ENCODE peak calls at places on chromosomes 7 and 10, in five cellular contexts. One of them, this sample, is unnamed. For H3K4me1, the result is how much of the 10 kb centered on the place peaks cover.

GRCh38 chr7:95322874-95323273 is 1.5 kb downstream of the PON1 start:
- DNase-seq in IMR-90: no peak
- DNase-seq in mesendoderm: no peak
- DNase-seq in H1: no peak
- DNase-seq in neuronal stem cell: no peak
- DNase-seq in this sample: no peak

GRCh38 chr10:124522131-124522902 is 60.7 kb downstream of the LHPP start:
- DNase-seq in IMR-90: no peak
- DNase-seq in mesendoderm: no peak
- DNase-seq in H1: no peak
- DNase-seq in neuronal stem cell: no peak
- DNase-seq in this sample: no peak

GRCh38 chr10:45063605-45064231 is 63.0 kb downstream of the ZNF22 start:
- DNase-seq in IMR-90: no peak
- DNase-seq in mesendoderm: no peak
- DNase-seq in H1: no peak
- DNase-seq in neuronal stem cell: no peak
- DNase-seq in this sample: no peak

GRCh38 chr7:138662066-138663061 is 38.8 kb downstream of the SVOPL start:
- DNase-seq in IMR-90: no peak
- DNase-seq in mesendoderm: no peak
- DNase-seq in H1: no peak
- DNase-seq in neuronal stem cell: no peak
- DNase-seq in this sample: no peak

GRCh38 chr10:42960491-42961155 is 116.2 kb upstream of the RET start:
- DNase-seq in IMR-90: peak
- DNase-seq in mesendoderm: peak
- DNase-seq in H1: no peak
- DNase-seq in neuronal stem cell: no peak
- DNase-seq in this sample: peak

GRCh38 chr7:101988513-101988912 is 171.1 kb downstream of the CUX1 start:
- DNase-seq in IMR-90: no peak
- DNase-seq in mesendoderm: no peak
- DNase-seq in H1: no peak
- DNase-seq in neuronal stem cell: no peak
- DNase-seq in this sample: no peak

GRCh38 chr10:50874723-50875122 is 10.7 kb downstream of the A1CF start:
- DNase-seq in IMR-90: no peak
- DNase-seq in mesendoderm: no peak
- DNase-seq in H1: no peak
- DNase-seq in neuronal stem cell: no peak
- DNase-seq in this sample: no peak

GRCh38 chr10:103708627-103709288 is 146.6 kb downstream of the SH3PXD2A start:
- DNase-seq in IMR-90: no peak
- DNase-seq in mesendoderm: no peak
- DNase-seq in H1: no peak
- DNase-seq in neuronal stem cell: no peak
- DNase-seq in this sample: no peak

GRCh38 chr10:6171891-6172354 is 30.8 kb upstream of the PFKFB3 start:
- DNase-seq in IMR-90: peak
- DNase-seq in mesendoderm: no peak
- DNase-seq in H1: no peak
- DNase-seq in neuronal stem cell: no peak
- DNase-seq in this sample: peak

GRCh38 chr10:77673086-77673485 is 35.5 kb upstream of the KCNMA1 start:
- DNase-seq in IMR-90: peak
- DNase-seq in mesendoderm: no peak
- DNase-seq in H1: no peak
- DNase-seq in neuronal stem cell: no peak
- DNase-seq in this sample: peak

GRCh38 chr10:64079341-64079740 is 558.1 kb downstream of the REEP3 start:
- DNase-seq in IMR-90: no peak
- DNase-seq in mesendoderm: no peak
- DNase-seq in H1: no peak
- DNase-seq in neuronal stem cell: no peak
- DNase-seq in this sample: no peak

GRCh38 chr10:94125856-94126255 is 132.1 kb downstream of the PLCE1 start:
- DNase-seq in IMR-90: peak
- DNase-seq in mesendoderm: peak
- DNase-seq in H1: no peak
- DNase-seq in neuronal stem cell: no peak
- DNase-seq in this sample: peak

GRCh38 chr7:112404321-112404720 is 45.9 kb upstream of the IFRD1 start:
- DNase-seq in IMR-90: no peak
- DNase-seq in mesendoderm: no peak
- DNase-seq in H1: no peak
- DNase-seq in neuronal stem cell: no peak
- DNase-seq in this sample: no peak

GRCh38 chr10:26435852-26436251 is 2.3 kb upstream of the APBB1IP start:
- DNase-seq in IMR-90: no peak
- DNase-seq in mesendoderm: no peak
- DNase-seq in H1: no peak
- DNase-seq in neuronal stem cell: no peak
- DNase-seq in this sample: no peak

GRCh38 chr10:50501899-50502556 is 121.7 kb downstream of the SGMS1 start:
- DNase-seq in IMR-90: no peak
- DNase-seq in mesendoderm: peak
- DNase-seq in H1: no peak
- DNase-seq in neuronal stem cell: no peak
- DNase-seq in this sample: no peak

GRCh38 chr7:16098058-16098457 is 323.3 kb downstream of the CRPPA start:
- DNase-seq in IMR-90: no peak
- DNase-seq in mesendoderm: no peak
- DNase-seq in H1: no peak
- DNase-seq in neuronal stem cell: no peak
- DNase-seq in this sample: no peak

GRCh38 chr7:151820486-151821105 is 56.3 kb downstream of the PRKAG2 start:
- DNase-seq in IMR-90: no peak
- DNase-seq in mesendoderm: no peak
- DNase-seq in H1: no peak
- DNase-seq in neuronal stem cell: no peak
- DNase-seq in this sample: no peak

GRCh38 chr7:151817981-151818673 is 58.8 kb downstream of the PRKAG2 start:
- DNase-seq in IMR-90: no peak
- DNase-seq in mesendoderm: no peak
- DNase-seq in H1: no peak
- DNase-seq in neuronal stem cell: no peak
- DNase-seq in this sample: no peak

GRCh38 chr7:151818674-151819519 is 58.0 kb downstream of the PRKAG2 start:
- DNase-seq in IMR-90: no peak
- DNase-seq in mesendoderm: peak
- DNase-seq in H1: no peak
- DNase-seq in neuronal stem cell: no peak
- DNase-seq in this sample: no peak

GRCh38 chr7:151821226-151821625 is 55.7 kb downstream of the PRKAG2 start:
- DNase-seq in IMR-90: no peak
- DNase-seq in mesendoderm: no peak
- DNase-seq in H1: no peak
- DNase-seq in neuronal stem cell: no peak
- DNase-seq in this sample: no peak

DNA sequence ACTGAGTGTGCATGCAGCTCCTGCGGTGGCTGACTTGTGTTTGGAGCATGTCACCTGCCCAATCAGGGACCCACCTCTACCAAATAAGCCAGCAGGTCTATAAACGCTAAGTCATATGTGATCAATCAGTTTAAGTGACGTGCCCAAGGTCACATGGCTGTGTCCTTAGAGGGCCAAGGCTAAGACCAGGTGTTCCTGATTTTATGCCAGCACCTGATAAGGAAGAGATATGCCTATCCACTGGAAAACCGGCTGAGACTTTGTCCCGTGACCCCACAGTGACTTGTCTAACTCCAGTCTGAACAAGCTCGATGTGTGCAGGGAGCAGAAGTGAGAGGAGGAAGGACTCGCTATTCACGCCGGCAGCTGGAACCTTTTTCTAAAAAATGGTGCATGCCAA is 57.1 kb downstream of the PRKAG2 start:
- DNase-seq in IMR-90: no peak
- DNase-seq in mesendoderm: no peak
- DNase-seq in H1: no peak
- DNase-seq in neuronal stem cell: no peak
- DNase-seq in this sample: no peak
- H3K4me1 ChIP-seq in IMR-90: under half
- H3K4me1 ChIP-seq in mesendoderm: under half
- H3K4me1 ChIP-seq in H1: under half
- H3K4me1 ChIP-seq in neuronal stem cell: under half
- H3K4me1 ChIP-seq in this sample: under half

GRCh38 chr10:132408367-132408781 is 11.4 kb downstream of the PWWP2B start:
- DNase-seq in IMR-90: no peak
- DNase-seq in mesendoderm: peak
- DNase-seq in H1: no peak
- DNase-seq in neuronal stem cell: no peak
- DNase-seq in this sample: peak
- H2BK120ac ChIP-seq in IMR-90: peak
- H2BK120ac ChIP-seq in mesendoderm: peak
- H2BK120ac ChIP-seq in H1: peak
- H2BK120ac ChIP-seq in neuronal stem cell: no peak
- H2BK120ac ChIP-seq in this sample: peak

GRCh38 chr10:31099664-31100063 is 68.0 kb upstream of the ZNF438 start:
- DNase-seq in IMR-90: peak
- DNase-seq in mesendoderm: no peak
- DNase-seq in H1: peak
- DNase-seq in neuronal stem cell: no peak
- DNase-seq in this sample: no peak

GRCh38 chr10:31099101-31099500 is 67.4 kb upstream of the ZNF438 start:
- DNase-seq in IMR-90: peak
- DNase-seq in mesendoderm: no peak
- DNase-seq in H1: no peak
- DNase-seq in neuronal stem cell: no peak
- DNase-seq in this sample: peak

GRCh38 chr10:31096161-31096560 is 64.5 kb upstream of the ZNF438 start:
- DNase-seq in IMR-90: no peak
- DNase-seq in mesendoderm: no peak
- DNase-seq in H1: no peak
- DNase-seq in neuronal stem cell: no peak
- DNase-seq in this sample: no peak

GRCh38 chr10:31100176-31100575 is 68.5 kb upstream of the ZNF438 start:
- DNase-seq in IMR-90: no peak
- DNase-seq in mesendoderm: no peak
- DNase-seq in H1: no peak
- DNase-seq in neuronal stem cell: no peak
- DNase-seq in this sample: no peak

DNA sequence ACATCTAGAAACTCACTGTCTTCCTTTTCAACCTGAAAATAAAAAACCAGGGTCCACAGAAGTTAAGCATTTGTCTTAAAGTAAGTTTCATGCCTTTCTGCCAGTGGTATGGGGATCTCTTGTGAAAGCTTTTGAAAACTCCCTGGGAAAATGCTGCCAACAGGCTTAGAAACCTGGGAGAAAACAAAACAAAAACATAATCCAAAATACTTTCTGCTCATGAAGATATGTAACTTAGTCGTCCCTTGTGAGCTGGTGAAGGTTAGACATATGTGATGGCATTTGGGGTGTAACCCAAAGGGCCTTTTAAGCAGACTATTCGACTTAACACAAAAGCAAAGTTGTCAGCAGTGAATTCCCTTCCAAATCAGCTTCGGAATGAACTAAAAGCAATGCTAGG is 66.4 kb upstream of the ZNF438 start:
- DNase-seq in IMR-90: no peak
- DNase-seq in mesendoderm: no peak
- DNase-seq in H1: no peak
- DNase-seq in neuronal stem cell: no peak
- DNase-seq in this sample: no peak
- H3K4me1 ChIP-seq in IMR-90: under half
- H3K4me1 ChIP-seq in mesendoderm: under half
- H3K4me1 ChIP-seq in H1: under half
- H3K4me1 ChIP-seq in neuronal stem cell: under half
- H3K4me1 ChIP-seq in this sample: under half

GRCh38 chr10:132422169-132422691 is 25.2 kb downstream of the PWWP2B start:
- DNase-seq in IMR-90: no peak
- DNase-seq in mesendoderm: no peak
- DNase-seq in H1: no peak
- DNase-seq in neuronal stem cell: no peak
- DNase-seq in this sample: no peak
- H2BK120ac ChIP-seq in IMR-90: peak
- H2BK120ac ChIP-seq in mesendoderm: no peak
- H2BK120ac ChIP-seq in H1: no peak
- H2BK120ac ChIP-seq in neuronal stem cell: peak
- H2BK120ac ChIP-seq in this sample: peak

GRCh38 chr7:30476401-30477145 is 2.0 kb downstream of the NOD1 start:
- DNase-seq in IMR-90: no peak
- DNase-seq in mesendoderm: no peak
- DNase-seq in H1: no peak
- DNase-seq in neuronal stem cell: no peak
- DNase-seq in this sample: no peak
- H3K4me1 ChIP-seq in IMR-90: under half
- H3K4me1 ChIP-seq in mesendoderm: under half
- H3K4me1 ChIP-seq in H1: under half
- H3K4me1 ChIP-seq in neuronal stem cell: under half
- H3K4me1 ChIP-seq in this sample: under half

GRCh38 chr7:28957064-28957821 is 887 bp downstream of the TRIL start:
- DNase-seq in IMR-90: no peak
- DNase-seq in mesendoderm: peak
- DNase-seq in H1: no peak
- DNase-seq in neuronal stem cell: peak
- DNase-seq in this sample: no peak
- H2BK120ac ChIP-seq in IMR-90: no peak
- H2BK120ac ChIP-seq in mesendoderm: no peak
- H2BK120ac ChIP-seq in H1: peak
- H2BK120ac ChIP-seq in neuronal stem cell: no peak
- H2BK120ac ChIP-seq in this sample: peak

DNA sequence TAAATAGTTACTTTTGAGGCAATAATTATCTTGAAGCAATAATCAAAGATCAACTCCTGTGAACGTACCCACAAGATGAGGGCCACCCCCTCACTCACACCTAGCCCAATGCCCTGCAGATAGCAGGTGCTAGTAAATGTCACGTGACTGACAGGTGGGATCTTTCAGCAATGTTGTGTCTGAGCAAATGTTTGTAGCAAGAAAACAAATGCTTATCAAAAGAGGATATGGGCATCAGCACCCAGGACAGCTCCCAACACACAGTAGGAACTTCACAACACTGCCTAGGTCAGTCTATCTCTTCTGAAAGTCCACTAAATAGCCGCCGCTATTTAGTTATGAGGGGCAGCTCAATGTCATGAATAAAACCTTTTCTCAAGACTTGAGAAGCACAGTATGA is 120.8 kb upstream of the PDLIM1 start:
- DNase-seq in IMR-90: no peak
- DNase-seq in mesendoderm: peak
- DNase-seq in H1: no peak
- DNase-seq in neuronal stem cell: no peak
- DNase-seq in this sample: no peak
- H3K4me1 ChIP-seq in IMR-90: under half
- H3K4me1 ChIP-seq in mesendoderm: under half
- H3K4me1 ChIP-seq in H1: under half
- H3K4me1 ChIP-seq in neuronal stem cell: under half
- H3K4me1 ChIP-seq in this sample: under half

DNA sequence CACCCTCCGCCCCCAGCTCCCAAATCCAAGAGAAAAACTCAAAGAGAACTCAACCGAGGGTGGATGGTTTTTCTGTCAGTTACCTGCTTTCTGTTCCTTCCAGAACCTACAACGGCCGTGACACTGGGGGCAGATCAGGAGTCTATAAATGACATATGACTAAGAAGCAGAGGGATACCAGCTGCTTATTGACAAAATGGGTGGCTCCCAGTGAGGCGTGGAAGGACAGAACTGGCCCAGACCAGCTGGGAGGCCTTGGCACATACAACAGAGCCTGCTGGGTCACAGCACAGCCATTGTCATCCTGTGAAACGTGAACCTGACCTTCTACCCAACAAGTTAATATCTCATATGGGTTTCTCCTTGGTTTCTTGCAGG is 84.3 kb upstream of the ADRB1 start:
- DNase-seq in IMR-90: no peak
- DNase-seq in mesendoderm: no peak
- DNase-seq in H1: no peak
- DNase-seq in neuronal stem cell: no peak
- DNase-seq in this sample: peak
- H2BK120ac ChIP-seq in IMR-90: no peak
- H2BK120ac ChIP-seq in mesendoderm: no peak
- H2BK120ac ChIP-seq in H1: no peak
- H2BK120ac ChIP-seq in neuronal stem cell: no peak
- H2BK120ac ChIP-seq in this sample: peak